ENCODE peak calls at places on chromosomes 2 and 18, in four cellular contexts. I, O, F and H are unnamed samples.

GRCh38 chr2:68774569-68775271 is 40.1 kb downstream of the ARHGAP25 start:
- DNase-seq in I (no peak), O (peak), F (peak), H (no peak)

GRCh38 chr2:19725392-19725791 is 176.4 kb downstream of the TTC32 start:
- DNase-seq in I (no peak), O (no peak), F (peak), H (no peak)

GRCh38 chr2:33929467-33929866 is 330.4 kb upstream of the FAM98A start:
- DNase-seq in I (no peak), O (peak), F (no peak), H (no peak)

GRCh38 chr2:117351396-117351795 is 463.1 kb upstream of the DDX18 start:
- DNase-seq in I (no peak), O (no peak), F (no peak), H (no peak)

GRCh38 chr2:79000008-79000576 is 25.4 kb upstream of the REG3G start:
- DNase-seq in I (no peak), O (no peak), F (no peak), H (no peak)

GRCh38 chr2:20599001-20599600 is 51.8 kb downstream of the HS1BP3 start:
- DNase-seq in I (no peak), O (no peak), F (no peak), H (peak)

GRCh38 chr18:62409821-62410220 is 84.7 kb downstream of the TNFRSF11A start:
- DNase-seq in I (no peak), O (no peak), F (no peak), H (no peak)

GRCh38 chr18:58195278-58195721 is 151.3 kb downstream of the NEDD4L start:
- DNase-seq in I (peak), O (no peak), F (no peak), H (no peak)

GRCh38 chr2:104332733-104333132 is 521.2 kb upstream of the POU3F3 start:
- DNase-seq in I (no peak), O (no peak), F (no peak), H (no peak)

GRCh38 chr18:12848405-12848804 is 35.6 kb downstream of the PTPN2 start:
- DNase-seq in I (no peak), O (no peak), F (no peak), H (no peak)

GRCh38 chr18:80253871-80254492 is 6.7 kb upstream of the PARD6G start:
- DNase-seq in I (peak), O (no peak), F (peak), H (peak)

GRCh38 chr2:113175736-113176695 is 2.2 kb downstream of the PSD4 start:
- DNase-seq in I (no peak), O (no peak), F (no peak), H (no peak)

GRCh38 chr2:180046776-180047175 is 39.7 kb upstream of the CWC22 start:
- DNase-seq in I (no peak), O (no peak), F (no peak), H (no peak)

GRCh38 chr18:54209471-54210180 is 14.8 kb downstream of the MBD2 start:
- DNase-seq in I (no peak), O (peak), F (no peak), H (no peak)

GRCh38 chr2:163604941-163605555 is 130.8 kb downstream of the FIGN start:
- DNase-seq in I (no peak), O (no peak), F (no peak), H (no peak)

GRCh38 chr2:5742126-5742525 is 49.9 kb downstream of the SOX11 start:
- DNase-seq in I (no peak), O (no peak), F (no peak), H (peak)

GRCh38 chr2:27370816-27371620 is 602 bp downstream of the SNX17 start:
- DNase-seq in I (no peak), O (peak), F (peak), H (peak)

GRCh38 chr18:30582078-30582477 is 460.5 kb downstream of the DSC3 start:
- DNase-seq in I (no peak), O (no peak), F (peak), H (no peak)

GRCh38 chr2:116754371-116755101 is 1060.0 kb upstream of the DDX18 start:
- DNase-seq in I (peak), O (no peak), F (no peak), H (peak)

GRCh38 chr2:197777823-197778407 is 7.2 kb downstream of the BOLL start:
- DNase-seq in I (no peak), O (peak), F (peak), H (peak)

GRCh38 chr2:129262934-129263333 is 716.5 kb upstream of the RAB6C start:
- DNase-seq in I (no peak), O (no peak), F (no peak), H (no peak)

GRCh38 chr2:41928593-41928992 is 119.2 kb upstream of the PKDCC start:
- DNase-seq in I (no peak), O (no peak), F (no peak), H (no peak)

GRCh38 chr2:200252661-200253067 is 53.8 kb upstream of the SPATS2L start:
- DNase-seq in I (no peak), O (no peak), F (no peak), H (no peak)
- TF ChIP-seq USF1 in I (no peak), O (no peak), F (no peak), H (no peak)

GRCh38 chr2:108220191-108220590 is 19.6 kb upstream of the SULT1C3 start:
- DNase-seq in I (no peak), O (no peak), F (no peak), H (no peak)

GRCh38 chr2:108220942-108221541 is 18.7 kb upstream of the SULT1C3 start:
- DNase-seq in I (no peak), O (no peak), F (no peak), H (no peak)

GRCh38 chr2:108224022-108224421 is 15.7 kb upstream of the SULT1C3 start:
- DNase-seq in I (no peak), O (no peak), F (no peak), H (no peak)

GRCh38 chr2:108223573-108223972 is 16.2 kb upstream of the SULT1C3 start:
- DNase-seq in I (no peak), O (no peak), F (no peak), H (no peak)

DNA sequence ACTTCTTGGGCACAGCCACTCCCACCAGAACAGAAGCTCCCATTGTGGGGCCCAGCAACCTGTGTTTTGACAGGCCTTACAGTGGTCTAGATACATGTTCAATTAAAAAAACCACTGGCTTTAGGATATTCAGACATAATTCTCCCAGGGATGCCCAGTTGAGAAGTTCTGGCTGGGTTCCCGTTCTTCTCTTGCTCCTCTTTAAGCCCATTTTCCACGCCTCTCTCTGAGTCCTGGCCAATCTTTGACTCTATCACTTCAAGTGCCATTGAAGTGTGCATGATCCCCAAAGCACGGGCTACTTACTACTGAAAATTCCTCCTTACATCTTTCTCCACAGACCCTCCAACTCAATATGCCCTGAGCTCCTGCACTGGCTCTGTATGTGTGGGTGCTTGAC is 17.5 kb upstream of the SULT1C3 start:
- DNase-seq in I (no peak), O (no peak), F (no peak), H (no peak)
- TF ChIP-seq USF1 in I (no peak), O (no peak), F (no peak), H (no peak)

DNA sequence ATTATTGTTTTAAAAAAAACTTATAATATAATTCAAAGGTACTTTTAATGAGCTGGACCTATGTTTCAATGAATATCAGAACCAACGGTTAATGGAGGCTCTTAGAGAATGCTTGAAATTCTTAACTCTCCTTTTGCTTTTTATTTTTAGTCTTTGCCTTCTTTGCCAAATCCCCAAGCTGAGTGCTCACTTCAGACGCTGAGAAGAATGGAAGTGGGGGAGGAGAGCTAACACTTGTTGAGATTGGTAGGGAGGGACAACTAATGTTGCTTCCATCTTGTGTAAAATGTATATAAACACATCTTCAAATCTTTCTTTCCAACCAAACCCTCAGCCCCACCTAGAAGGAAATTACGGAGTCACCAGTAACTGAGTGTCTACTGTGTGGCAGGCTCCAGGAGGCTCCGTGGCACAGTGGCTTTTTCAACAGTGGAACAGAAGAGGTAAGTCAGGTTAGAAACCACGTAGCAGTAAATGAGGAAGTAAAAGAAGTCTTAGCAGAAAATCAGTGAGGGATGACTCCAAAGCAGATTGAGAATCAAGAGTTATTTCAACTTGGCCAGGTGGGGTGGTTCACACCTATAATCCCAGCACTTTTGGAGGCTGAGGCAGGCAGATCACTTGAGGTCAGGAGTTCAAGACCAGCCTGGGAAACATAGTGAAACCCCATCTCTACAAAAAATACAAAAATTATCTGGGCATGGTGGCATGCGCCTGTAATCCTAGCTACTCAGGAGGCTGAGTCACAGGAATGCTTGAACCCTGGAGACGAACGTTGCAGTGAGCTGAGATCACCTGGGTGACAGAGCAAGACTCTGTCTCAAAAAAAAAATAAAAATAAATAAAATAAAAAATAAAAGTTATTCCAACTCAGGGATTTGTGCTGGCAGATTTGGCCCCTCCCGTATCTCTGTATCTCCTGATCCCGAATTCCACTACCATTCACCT is 45.0 kb upstream of the CREB1 start:
- DNase-seq in I (no peak), O (no peak), F (no peak), H (no peak)
- TF ChIP-seq USF1 in I (no peak), O (no peak), F (no peak), H (no peak)

GRCh38 chr2:237540823-237541222 is 25.6 kb upstream of the PRLH start:
- DNase-seq in I (no peak), O (no peak), F (no peak), H (no peak)
- TF ChIP-seq USF1 in I (no peak), O (no peak), F (no peak), H (no peak)

GRCh38 chr2:222034058-222034457 is 264.7 kb downstream of the PAX3 start:
- DNase-seq in I (no peak), O (no peak), F (no peak), H (no peak)

GRCh38 chr2:222037211-222037610 is 261.6 kb downstream of the PAX3 start:
- DNase-seq in I (no peak), O (no peak), F (no peak), H (no peak)

GRCh38 chr2:222038086-222038802 is 260.6 kb downstream of the PAX3 start:
- DNase-seq in I (no peak), O (no peak), F (no peak), H (no peak)

GRCh38 chr2:222033541-222033940 is 265.3 kb downstream of the PAX3 start:
- DNase-seq in I (no peak), O (no peak), F (no peak), H (no peak)
- TF ChIP-seq USF1 in I (no peak), O (no peak), F (no peak), H (no peak)